ENCODE peak calls at places on chromosomes 12 and 14, in eight cellular contexts. M, W, A, U, C, L, E and Z are unnamed samples.

GRCh38 chr12:53320352-53321195 is 836 bp downstream of the AAAS start:
- DNase-seq in A (no peak), E (no peak), C (no peak), L (peak; percentile 43), U (no peak), M (no peak), W (no peak), Z (no peak)

GRCh38 chr14:101405171-101405883 is 156.0 kb upstream of the DIO3 start:
- DNase-seq in L (peak; percentile 22), U (no peak), M (no peak), C (no peak), W (no peak), A (no peak), E (no peak), Z (no peak)

GRCh38 chr12:89709994-89710872 is 1.6 kb upstream of the ATP2B1 start:
- DNase-seq in C (no peak), W (no peak), U (no peak), L (peak; percentile 52), A (no peak), E (peak; percentile 37), M (no peak), Z (peak; percentile 51)

GRCh38 chr12:74689071-74689655 is 151.5 kb downstream of the ATXN7L3B start:
- DNase-seq in C (peak; percentile 39), M (no peak), W (peak; percentile 19), A (no peak), U (peak; percentile 1), L (peak; percentile 66), E (no peak), Z (peak; percentile 41)

GRCh38 chr12:65232490-65233077 is 45.9 kb upstream of the MSRB3 start:
- DNase-seq in L (peak; percentile 23), A (no peak), M (no peak), W (no peak), E (no peak), C (peak; percentile 63), U (no peak), Z (peak; percentile 63)

GRCh38 chr12:46504494-46504893 is 131.9 kb upstream of the SLC38A2 start:
- DNase-seq in E (no peak), M (no peak), C (no peak), U (no peak), L (no peak), A (no peak), W (no peak), Z (no peak)

GRCh38 chr14:52895000-52895399 is 55.9 kb downstream of the FERMT2 start:
- DNase-seq in L (no peak), C (peak; percentile 63), E (no peak), W (peak; percentile 10), A (no peak), M (no peak), U (no peak), Z (no peak)

GRCh38 chr12:92341333-92341691 is 195.7 kb upstream of the BTG1 start:
- DNase-seq in E (no peak), L (no peak), C (no peak), A (no peak), W (no peak), U (no peak), M (no peak), Z (no peak)

GRCh38 chr12:122336015-122336946 is 70.0 kb upstream of the VPS33A start:
- DNase-seq in E (peak; percentile 54), C (peak; percentile 65), L (peak; percentile 38), M (no peak), A (peak; percentile 56), W (no peak), U (no peak), Z (peak; percentile 47)

GRCh38 chr14:63867926-63868921 is 15.4 kb downstream of the SYNE2 start:
- DNase-seq in M (no peak), A (no peak), C (peak; percentile 55), L (peak; percentile 9), W (no peak), E (peak; percentile 48), U (no peak), Z (no peak)

GRCh38 chr12:83691730-83692129 is 1005.0 kb downstream of the TMTC2 start:
- DNase-seq in U (no peak), A (no peak), W (no peak), M (no peak), E (no peak), L (no peak), C (no peak), Z (no peak)

GRCh38 chr12:1217191-1217949 is 226.3 kb downstream of the ERC1 start:
- DNase-seq in E (no peak), C (no peak), M (no peak), U (no peak), L (peak; percentile 54), W (no peak), A (no peak), Z (no peak)

GRCh38 chr12:104719700-104720345 is 238.3 kb downstream of the SLC41A2 start:
- DNase-seq in E (no peak), W (no peak), C (peak; percentile 21), M (no peak), U (no peak), L (no peak), A (no peak), Z (no peak)